ENCODE peak calls at places on chromosomes 3 and 15, in nine cellular contexts. Q, W, L, M, P, C, X, O and J are unnamed samples.

GRCh38 chr3:177146646-177147045 is 50.6 kb downstream of the TBL1XR1 start:
- DNase-seq in Q (peak), X (no peak), P (no peak), O (no peak), C (peak), M (no peak), L (no peak), W (peak), J (no peak)

GRCh38 chr15:40338041-40338657 is 2.6 kb downstream of the CCDC9B start:
- DNase-seq in O (peak), Q (peak), P (peak), M (peak), W (peak), L (peak), X (no peak), C (peak), J (no peak)

GRCh38 chr15:89333011-89333860 is 1.4 kb downstream of the POLG start:
- DNase-seq in Q (no peak), P (no peak), W (no peak), O (no peak), L (no peak), C (no peak), M (no peak), X (no peak), J (no peak)

GRCh38 chr3:123834631-123835030 is 49.5 kb downstream of the MYLK start:
- DNase-seq in M (no peak), P (no peak), W (peak), L (no peak), Q (peak), O (no peak), C (peak), X (no peak), J (peak)

GRCh38 chr15:68830141-68830540 is 9.4 kb upstream of the ANP32A start:
- DNase-seq in P (no peak), L (no peak), X (no peak), M (no peak), C (no peak), Q (no peak), O (no peak), W (no peak), J (no peak)

GRCh38 chr15:64883997-64884511 is 27.6 kb upstream of the ANKDD1A start:
- DNase-seq in O (peak), C (peak), L (peak), Q (peak), W (peak), P (no peak), M (peak), X (no peak), J (peak)

GRCh38 chr3:111047812-111048435 is 23.7 kb upstream of the NECTIN3 start:
- DNase-seq in C (no peak), O (no peak), X (no peak), W (no peak), Q (no peak), M (no peak), L (no peak), P (no peak), J (no peak)

GRCh38 chr15:81418891-81419290 is 44.9 kb upstream of the TMC3 start:
- DNase-seq in O (no peak), W (no peak), M (no peak), P (no peak), Q (no peak), C (no peak), X (no peak), L (no peak), J (no peak)

GRCh38 chr3:186839874-186840641 is 2.5 kb upstream of the ADIPOQ start:
- DNase-seq in W (peak), C (peak), O (no peak), M (no peak), X (no peak), P (no peak), L (no peak), Q (peak), J (no peak)

GRCh38 chr15:72312605-72313447 is 7.1 kb downstream of the CELF6 start:
- DNase-seq in X (peak), Q (peak), L (peak), O (peak), C (peak), M (peak), P (peak), W (peak), J (peak)

GRCh38 chr3:184361932-184362667 is 590 bp downstream of the POLR2H start:
- DNase-seq in O (peak), C (peak), L (peak), W (peak), M (peak), X (no peak), P (peak), Q (no peak), J (no peak)

GRCh38 chr3:189517981-189518380 is 113.2 kb upstream of the TP63 start:
- DNase-seq in X (no peak), W (no peak), Q (no peak), M (no peak), O (no peak), P (no peak), C (no peak), L (no peak), J (no peak)

GRCh38 chr3:16916840-16917239 is 32.1 kb downstream of the PLCL2 start:
- DNase-seq in W (no peak), C (peak), X (no peak), L (no peak), P (no peak), O (no peak), Q (peak), M (no peak), J (no peak)

GRCh38 chr15:28096720-28097431 is 2.2 kb downstream of the OCA2 start:
- DNase-seq in X (no peak), W (peak), Q (no peak), P (peak), O (peak), M (no peak), C (no peak), L (no peak), J (no peak)

GRCh38 chr15:29937956-29938355 is 115.7 kb upstream of the TJP1 start:
- DNase-seq in Q (peak), L (no peak), M (no peak), W (peak), O (no peak), X (no peak), P (no peak), C (peak), J (no peak)

GRCh38 chr3:76177650-76178049 is 392.3 kb upstream of the ZNF717 start:
- DNase-seq in X (no peak), P (no peak), C (no peak), Q (no peak), W (no peak), M (no peak), O (no peak), L (no peak), J (no peak)
- TF ChIP-seq CTCF in X (no peak), P (no peak), C (no peak), Q (no peak), W (no peak), M (no peak), O (no peak), L (no peak), J (no peak)

DNA sequence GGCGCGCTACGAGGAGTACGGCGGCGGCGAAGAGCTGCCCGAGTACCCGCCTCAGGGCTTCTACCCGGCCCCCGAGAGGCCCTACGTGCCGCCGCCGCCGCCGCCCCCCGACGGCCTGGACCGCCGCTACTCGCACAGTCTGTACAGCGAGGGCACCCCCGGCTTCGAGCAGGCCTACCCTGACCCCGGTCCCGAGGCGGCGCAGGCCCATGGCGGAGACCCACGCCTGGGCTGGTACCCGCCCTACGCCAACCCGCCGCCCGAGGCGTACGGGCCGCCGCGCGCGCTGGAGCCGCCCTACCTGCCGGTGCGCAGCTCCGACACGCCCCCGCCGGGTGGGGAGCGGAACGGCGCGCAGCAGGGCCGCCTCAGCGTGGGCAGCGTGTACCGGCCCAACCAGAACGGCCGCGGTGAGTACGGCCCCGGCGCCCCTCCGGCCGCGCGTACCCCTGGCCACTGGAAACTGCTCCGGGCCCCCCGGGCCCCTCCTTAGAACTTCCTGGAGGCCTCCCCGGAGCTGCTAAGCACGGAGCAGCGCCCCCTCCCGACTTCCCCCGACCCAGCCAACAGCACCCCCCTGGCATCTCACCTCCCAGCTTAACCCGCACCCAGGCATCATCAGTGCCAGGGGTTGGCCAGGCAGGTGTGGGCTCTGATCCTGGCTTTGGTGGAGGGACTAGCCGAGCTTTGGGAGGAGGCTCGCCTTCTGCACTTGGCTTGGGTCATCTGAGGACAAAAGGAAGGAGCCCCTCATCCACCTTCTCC is 1.4 kb downstream of the LOXL1 start:
- DNase-seq in Q (peak), C (peak), W (peak), L (peak), P (peak), M (peak), O (peak), X (no peak), J (no peak)
- H3K4me3 ChIP-seq in Q (peak), C (peak), W (peak), L (peak), P (peak), M (no peak), O (peak), X (peak), J (peak)

DNA sequence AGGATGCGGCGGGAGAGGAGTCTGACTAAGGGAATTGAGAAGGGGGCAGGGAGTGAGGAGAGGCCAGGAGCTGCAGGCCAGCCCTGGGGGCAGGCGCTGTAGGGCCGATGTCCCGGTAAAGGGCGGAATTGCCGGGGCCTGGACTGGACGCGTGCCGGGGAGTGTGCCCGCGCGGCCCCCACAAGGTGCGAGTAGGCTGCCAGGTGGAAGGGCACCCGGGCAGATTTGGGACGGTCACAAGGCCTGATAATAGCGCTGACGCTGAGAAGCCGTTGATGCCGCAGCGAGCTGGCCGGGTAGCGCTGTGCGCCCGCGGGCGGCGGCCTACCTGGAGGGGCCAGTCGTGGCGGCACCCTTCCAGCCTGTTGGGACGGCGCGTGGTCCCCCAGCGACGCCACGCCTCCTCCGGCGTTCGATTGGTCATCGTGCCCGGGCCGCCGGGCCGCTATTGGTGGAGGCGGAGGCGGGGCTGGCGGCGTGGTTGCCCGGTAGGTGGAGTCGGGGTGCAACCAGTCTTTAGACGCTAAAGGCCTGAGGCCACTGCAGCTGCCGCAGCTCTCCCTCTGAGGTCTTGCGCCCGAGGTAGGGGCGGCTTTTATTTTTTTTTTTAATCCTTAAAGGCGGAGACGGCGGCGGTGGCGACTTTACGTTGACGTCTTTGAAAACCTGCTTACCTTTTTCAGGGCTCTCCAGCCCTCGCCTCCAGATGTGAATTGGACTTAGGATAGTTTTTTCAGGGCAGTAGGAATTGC is 919 bp downstream of the SLC25A38 start:
- DNase-seq in M (peak), C (peak), X (peak), L (peak), W (peak), P (peak), O (peak), Q (peak), J (peak)
- TF ChIP-seq CTCF in M (no peak), C (no peak), X (peak), L (no peak), W (no peak), P (peak), O (no peak), Q (no peak), J (peak)

DNA sequence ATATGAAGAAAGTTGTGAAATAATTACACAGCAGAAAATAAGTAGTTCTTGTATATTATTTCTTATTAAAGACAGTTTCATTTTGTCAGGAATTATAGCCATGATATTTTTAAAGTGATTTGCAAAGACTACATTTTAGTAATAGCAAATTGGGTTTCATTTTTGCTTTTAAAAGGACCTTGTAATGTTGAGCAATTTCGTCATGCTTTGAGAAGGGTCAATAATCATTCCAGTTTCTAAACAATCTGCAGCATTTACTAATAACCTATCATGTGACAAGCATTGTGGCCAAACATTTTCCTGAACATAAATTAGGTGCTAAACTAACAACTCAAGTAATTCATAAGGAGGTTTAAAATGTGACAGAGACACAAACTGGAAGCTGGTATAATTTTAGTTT is 214.4 kb upstream of the CBLB start:
- DNase-seq in M (no peak), W (no peak), L (no peak), X (no peak), C (no peak), O (no peak), P (no peak), Q (peak), J (no peak)
- H3K4me3 ChIP-seq in M (no peak), W (no peak), L (no peak), X (no peak), C (no peak), O (no peak), P (no peak), Q (no peak), J (no peak)

GRCh38 chr3:159271799-159272512 is 470.1 kb downstream of the MFSD1 start:
- DNase-seq in O (no peak), Q (no peak), C (no peak), P (no peak), W (no peak), L (no peak), X (no peak), M (no peak), J (no peak)

GRCh38 chr3:159263750-159264561 is 462.1 kb downstream of the MFSD1 start:
- DNase-seq in Q (peak), C (peak), O (no peak), P (peak), L (no peak), M (peak), W (peak), X (no peak), J (no peak)

GRCh38 chr3:159265705-159266104 is 463.9 kb downstream of the MFSD1 start:
- DNase-seq in Q (peak), C (no peak), L (no peak), W (no peak), P (no peak), X (no peak), O (no peak), M (no peak), J (no peak)

DNA sequence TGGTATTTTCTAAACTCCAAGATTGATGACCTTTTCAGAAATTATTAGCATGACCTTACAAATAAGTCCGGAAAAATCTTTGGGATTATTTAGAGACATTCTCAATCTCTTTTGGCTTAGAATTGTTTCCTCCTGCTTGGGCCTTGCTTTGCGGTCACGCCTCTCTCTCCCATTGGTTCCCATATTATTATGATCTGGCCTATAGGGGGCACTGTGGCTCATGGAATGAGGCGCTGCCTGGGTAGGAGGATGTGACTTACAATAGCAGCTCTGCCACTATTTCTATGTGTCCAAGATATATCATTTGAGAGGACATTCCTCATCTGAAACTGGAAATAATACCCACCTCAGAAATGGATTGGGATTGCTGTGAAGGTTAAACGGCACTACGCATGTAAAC is 464.9 kb downstream of the MFSD1 start:
- DNase-seq in C (peak), M (peak), L (no peak), X (no peak), W (peak), P (peak), Q (no peak), O (peak), J (no peak)
- TF ChIP-seq CTCF in C (peak), M (no peak), L (no peak), X (peak), W (peak), P (peak), Q (no peak), O (no peak), J (peak)

GRCh38 chr15:66629817-66630576 is 64.2 kb upstream of the LCTL start:
- DNase-seq in P (no peak), C (no peak), O (no peak), M (no peak), X (no peak), W (no peak), Q (no peak), L (no peak), J (no peak)
- H3K4me3 ChIP-seq in P (no peak), C (no peak), O (no peak), M (no peak), X (no peak), W (no peak), Q (no peak), L (no peak), J (no peak)

DNA sequence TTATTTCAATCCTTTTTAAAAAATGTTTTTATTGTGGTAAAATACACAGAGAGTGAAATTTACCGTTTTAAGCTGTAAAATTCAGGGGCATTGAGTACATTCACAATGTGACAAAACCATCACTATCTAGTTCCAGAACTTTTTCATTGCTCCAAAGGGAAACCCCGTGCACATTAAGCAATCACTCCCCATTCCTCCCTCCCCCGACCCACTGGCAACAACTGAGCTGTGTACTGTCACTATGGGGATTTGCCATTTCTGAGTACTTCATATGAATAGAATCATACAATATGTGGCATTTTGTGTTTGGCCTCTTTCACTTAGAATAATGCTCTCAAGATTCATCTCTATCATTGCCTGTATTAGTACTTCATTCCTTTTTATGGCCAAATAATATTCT is 45.5 kb upstream of the BOC start:
- DNase-seq in C (no peak), O (no peak), W (no peak), Q (no peak), X (no peak), L (no peak), M (no peak), P (no peak), J (no peak)
- TF ChIP-seq CTCF in C (no peak), O (no peak), W (no peak), Q (no peak), X (no peak), L (no peak), M (no peak), P (no peak), J (no peak)

DNA sequence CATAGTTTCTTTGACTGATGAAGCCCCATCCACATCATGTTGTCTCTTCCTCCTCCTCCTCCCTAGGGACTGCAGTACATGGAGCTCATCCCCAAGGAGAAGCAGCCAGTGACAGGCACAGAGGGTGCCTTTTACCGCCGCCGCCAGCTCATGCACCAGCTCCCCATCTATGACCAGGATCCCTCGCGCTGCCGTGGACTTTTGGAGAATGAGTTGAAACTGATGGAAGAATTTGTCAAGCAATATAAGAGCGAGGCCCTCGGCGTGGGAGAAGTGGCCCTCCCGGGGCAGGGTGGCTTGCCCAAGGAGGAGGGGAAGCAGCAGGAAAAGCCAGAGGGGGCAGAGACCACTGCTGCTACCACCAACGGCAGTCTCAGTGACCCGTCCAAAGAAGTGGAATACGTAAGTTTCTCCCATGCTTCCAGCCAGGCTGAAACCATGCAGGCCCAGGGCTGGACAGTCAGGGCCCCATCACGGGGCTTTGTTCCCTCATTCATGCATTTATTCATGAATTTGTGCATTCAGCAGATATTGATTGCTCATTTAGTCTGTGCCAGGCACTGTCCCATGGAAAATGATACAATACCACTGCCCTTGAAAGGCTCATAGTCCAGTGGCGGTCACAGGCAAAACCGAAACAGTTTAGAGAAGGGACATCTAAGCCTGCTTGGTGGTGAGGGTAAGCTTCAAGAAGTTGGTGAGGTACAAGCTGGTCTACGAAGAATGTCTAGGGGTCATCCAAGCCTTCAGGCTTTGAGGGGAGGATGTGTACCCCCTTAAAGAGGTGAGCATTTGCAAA is 47.1 kb downstream of the LMCD1 start:
- DNase-seq in C (no peak), Q (no peak), P (no peak), O (no peak), W (no peak), X (no peak), L (no peak), M (no peak), J (no peak)
- H3K4me3 ChIP-seq in C (no peak), Q (no peak), P (no peak), O (no peak), W (no peak), X (no peak), L (no peak), M (no peak), J (no peak)